ENCODE peak calls at places on chromosomes 3 and 15, in four cellular contexts. E, F, G and J are unnamed samples.

GRCh38 chr3:188217011-188217463 is 63.1 kb downstream of the LPP start:
- DNase-seq in G (no peak), F (no peak), E (no peak), J (no peak)

GRCh38 chr15:68383161-68384074 is 48.5 kb downstream of the ITGA11 start:
- DNase-seq in E (no peak), G (peak), F (peak), J (peak)

GRCh38 chr3:184805351-184806038 is 6.5 kb upstream of the VPS8 start:
- DNase-seq in G (peak), F (peak), E (no peak), J (no peak)

GRCh38 chr3:196697270-196697669 is 14.8 kb downstream of the CEP19 start:
- DNase-seq in G (no peak), E (no peak), F (no peak), J (no peak)

GRCh38 chr15:59555696-59556095 is 55.9 kb upstream of the GCNT3 start:
- DNase-seq in E (no peak), G (no peak), F (no peak), J (no peak)

GRCh38 chr15:98896802-98897732 is 110.5 kb downstream of the PGPEP1L start:
- DNase-seq in E (no peak), F (peak), G (no peak), J (peak)

GRCh38 chr3:136667081-136667480 is 85.1 kb downstream of the STAG1 start:
- DNase-seq in G (no peak), E (no peak), F (no peak), J (no peak)

GRCh38 chr3:114498779-114499370 is 205.0 kb downstream of the TIGIT start:
- DNase-seq in E (no peak), F (peak), G (peak), J (peak)

GRCh38 chr3:107425033-107425432 is 47.8 kb downstream of the CCDC54 start:
- DNase-seq in G (no peak), E (no peak), F (no peak), J (no peak)

GRCh38 chr3:156742401-156742800 is 68.0 kb downstream of the TIPARP start:
- DNase-seq in E (no peak), F (no peak), G (no peak), J (no peak)

GRCh38 chr3:24596626-24597025 is 102.0 kb upstream of the THRB start:
- DNase-seq in E (no peak), G (no peak), F (no peak), J (no peak)
- TF ChIP-seq BHLHE40 in E (no peak), G (no peak), F (no peak), J (no peak)

GRCh38 chr3:139312416-139312815 is 31.4 kb upstream of the MRPS22 start:
- DNase-seq in F (no peak), G (no peak), E (no peak), J (no peak)
- TF ChIP-seq FOXK2 in F (no peak), G (no peak), E (no peak), J (no peak)

DNA sequence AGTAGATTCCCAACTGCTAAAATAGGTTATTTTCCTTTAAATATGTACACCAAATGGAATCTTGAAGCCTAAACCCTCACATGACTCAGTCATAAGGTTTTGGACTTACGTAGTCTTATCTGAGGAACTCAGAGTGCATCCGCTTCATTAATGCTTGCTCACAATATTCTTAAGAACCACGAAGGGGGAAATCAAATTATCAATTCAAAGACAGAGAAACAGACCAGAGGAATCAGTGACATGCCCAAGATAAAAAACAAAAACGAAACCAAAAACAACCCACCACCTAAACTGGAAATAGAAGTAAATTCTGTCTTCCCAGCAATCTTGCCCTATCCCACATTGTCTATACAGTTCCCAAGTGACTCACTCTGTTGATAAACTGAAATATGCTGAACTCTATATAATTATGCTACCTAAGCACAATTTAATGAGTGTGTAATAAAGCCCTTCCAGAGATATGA is 135.4 kb upstream of the CBLB start:
- DNase-seq in F (no peak), G (peak), E (no peak), J (no peak)
- TF ChIP-seq BHLHE40 in F (no peak), G (peak), E (no peak), J (no peak)

GRCh38 chr3:43953375-43953774 is 262.6 kb downstream of the ABHD5 start:
- DNase-seq in F (no peak), E (no peak), G (no peak), J (no peak)

GRCh38 chr3:43951813-43952212 is 261.1 kb downstream of the ABHD5 start:
- DNase-seq in G (no peak), E (no peak), F (no peak), J (no peak)

GRCh38 chr3:43950775-43951174 is 260.0 kb downstream of the ABHD5 start:
- DNase-seq in F (no peak), E (no peak), G (no peak), J (no peak)

GRCh38 chr3:43954321-43954720 is 263.6 kb downstream of the ABHD5 start:
- DNase-seq in F (no peak), E (no peak), G (no peak), J (no peak)

GRCh38 chr3:43953814-43954241 is 263.1 kb downstream of the ABHD5 start:
- DNase-seq in G (no peak), E (no peak), F (no peak), J (no peak)
- TF ChIP-seq FOXK2 in G (no peak), E (no peak), F (no peak), J (no peak)

GRCh38 chr3:197718904-197719303 is 17.8 kb downstream of the RUBCN start:
- DNase-seq in E (no peak), G (no peak), F (peak), J (no peak)
- TF ChIP-seq BHLHE40 in E (no peak), G (no peak), F (no peak), J (no peak)